ENCODE peak calls at places on chromosomes 4 and X, in seven cellular contexts. One of them, this sample, is unnamed.

GRCh38 chr4:89509708-89510269 is 202.2 kb upstream of the GPRIN3 start:
- DNase-seq in MCF 10A: peak; percentile 97
- DNase-seq in nephron progenitor cell: no peak
- DNase-seq in chondrocyte: no peak
- DNase-seq in ascending aorta: no peak
- DNase-seq in cardiac muscle cell: peak; percentile 92
- DNase-seq in H1: no peak
- DNase-seq in this sample: no peak

GRCh38 chrX:150334100-150334499 is 29.0 kb upstream of the MAMLD1 start:
- DNase-seq in MCF 10A: no peak
- DNase-seq in nephron progenitor cell: no peak
- DNase-seq in chondrocyte: no peak
- DNase-seq in ascending aorta: no peak
- DNase-seq in cardiac muscle cell: peak; percentile 28
- DNase-seq in H1: no peak
- DNase-seq in this sample: no peak

GRCh38 chr4:14562901-14563300 is 439.4 kb upstream of the CPEB2 start:
- DNase-seq in MCF 10A: no peak
- DNase-seq in nephron progenitor cell: no peak
- DNase-seq in chondrocyte: no peak
- DNase-seq in ascending aorta: no peak
- DNase-seq in cardiac muscle cell: no peak
- DNase-seq in H1: no peak
- DNase-seq in this sample: no peak

GRCh38 chrX:140157611-140158010 is 192.3 kb upstream of the CXorf66 start:
- DNase-seq in MCF 10A: peak; percentile 70
- DNase-seq in nephron progenitor cell: no peak
- DNase-seq in chondrocyte: no peak
- DNase-seq in ascending aorta: no peak
- DNase-seq in cardiac muscle cell: peak; percentile 73
- DNase-seq in H1: no peak
- DNase-seq in this sample: no peak

GRCh38 chrX:2928127-2928582 is 984 bp downstream of the ARSD start:
- DNase-seq in MCF 10A: no peak
- DNase-seq in nephron progenitor cell: peak; percentile 69
- DNase-seq in chondrocyte: no peak
- DNase-seq in ascending aorta: no peak
- DNase-seq in cardiac muscle cell: peak; percentile 80
- DNase-seq in H1: peak; percentile 38
- DNase-seq in this sample: peak; percentile 15

GRCh38 chrX:104270916-104271512 is 16.3 kb upstream of the ESX1 start:
- DNase-seq in MCF 10A: peak; percentile 68
- DNase-seq in nephron progenitor cell: peak; percentile 49
- DNase-seq in chondrocyte: no peak
- DNase-seq in ascending aorta: peak; percentile 70
- DNase-seq in cardiac muscle cell: peak; percentile 46
- DNase-seq in H1: no peak
- DNase-seq in this sample: peak; percentile 35

GRCh38 chrX:105829006-105829405 is 6.7 kb downstream of the NRK start:
- DNase-seq in MCF 10A: no peak
- DNase-seq in nephron progenitor cell: no peak
- DNase-seq in chondrocyte: no peak
- DNase-seq in ascending aorta: no peak
- DNase-seq in cardiac muscle cell: no peak
- DNase-seq in H1: no peak
- DNase-seq in this sample: no peak

GRCh38 chrX:118272237-118272636 is 73.7 kb upstream of the WDR44 start:
- DNase-seq in MCF 10A: peak; percentile 42
- DNase-seq in nephron progenitor cell: no peak
- DNase-seq in chondrocyte: no peak
- DNase-seq in ascending aorta: no peak
- DNase-seq in cardiac muscle cell: peak; percentile 46
- DNase-seq in H1: no peak
- DNase-seq in this sample: no peak

GRCh38 chr4:26334366-26334765 is 13.6 kb downstream of the RBPJ start:
- DNase-seq in MCF 10A: no peak
- DNase-seq in nephron progenitor cell: no peak
- DNase-seq in chondrocyte: no peak
- DNase-seq in ascending aorta: no peak
- DNase-seq in cardiac muscle cell: no peak
- DNase-seq in H1: no peak
- DNase-seq in this sample: no peak

GRCh38 chr4:66639361-66639760 is 905.9 kb downstream of the CENPC start:
- DNase-seq in MCF 10A: no peak
- DNase-seq in nephron progenitor cell: no peak
- DNase-seq in chondrocyte: no peak
- DNase-seq in ascending aorta: no peak
- DNase-seq in cardiac muscle cell: peak; percentile 38
- DNase-seq in H1: no peak
- DNase-seq in this sample: no peak

GRCh38 chr4:172202480-172203076 is 389.4 kb downstream of the GALNTL6 start:
- DNase-seq in MCF 10A: peak; percentile 38
- DNase-seq in nephron progenitor cell: no peak
- DNase-seq in chondrocyte: no peak
- DNase-seq in ascending aorta: no peak
- DNase-seq in cardiac muscle cell: peak; percentile 32
- DNase-seq in H1: no peak
- DNase-seq in this sample: peak; percentile 16

GRCh38 chr4:43763029-43763610 is 685.5 kb downstream of the KCTD8 start:
- DNase-seq in MCF 10A: peak; percentile 34
- DNase-seq in nephron progenitor cell: peak; percentile 11
- DNase-seq in chondrocyte: no peak
- DNase-seq in ascending aorta: no peak
- DNase-seq in cardiac muscle cell: no peak
- DNase-seq in H1: no peak
- DNase-seq in this sample: no peak

GRCh38 chr4:20313237-20314030 is 61.7 kb downstream of the SLIT2 start:
- DNase-seq in MCF 10A: no peak
- DNase-seq in nephron progenitor cell: peak; percentile 55
- DNase-seq in chondrocyte: no peak
- DNase-seq in ascending aorta: no peak
- DNase-seq in cardiac muscle cell: peak; percentile 47
- DNase-seq in H1: peak; percentile 53
- DNase-seq in this sample: peak; percentile 65

GRCh38 chr4:21202959-21203358 is 502.7 kb downstream of the PACRGL start:
- DNase-seq in MCF 10A: peak; percentile 93
- DNase-seq in nephron progenitor cell: no peak
- DNase-seq in chondrocyte: no peak
- DNase-seq in ascending aorta: no peak
- DNase-seq in cardiac muscle cell: no peak
- DNase-seq in H1: no peak
- DNase-seq in this sample: no peak

DNA sequence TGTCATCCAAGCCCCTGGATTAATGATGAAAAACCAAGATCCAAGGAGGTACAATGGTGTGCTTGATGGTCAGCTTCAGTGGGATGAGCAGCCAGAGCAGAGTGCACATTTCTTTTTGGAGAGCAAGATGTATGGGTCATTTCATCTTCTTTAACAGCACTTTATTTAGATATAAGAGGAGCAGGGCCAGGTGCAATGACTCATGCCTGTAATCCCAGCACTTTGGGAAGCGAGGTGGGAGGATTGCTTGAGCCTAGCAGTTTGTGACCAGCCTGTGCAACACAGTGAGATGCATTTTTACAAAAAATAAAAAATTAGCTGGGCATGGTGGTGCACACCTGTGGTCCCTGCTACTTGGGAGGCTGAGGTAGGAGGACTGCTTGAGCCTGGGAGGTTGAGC is 45.3 kb upstream of the MAP3K15 start:
- DNase-seq in MCF 10A: peak; percentile 8
- DNase-seq in nephron progenitor cell: no peak
- DNase-seq in chondrocyte: no peak
- DNase-seq in ascending aorta: no peak
- DNase-seq in cardiac muscle cell: no peak
- DNase-seq in H1: no peak
- DNase-seq in this sample: no peak
- TF ChIP-seq CTCF in MCF 10A: no peak
- TF ChIP-seq CTCF in nephron progenitor cell: no peak
- TF ChIP-seq CTCF in chondrocyte: no peak
- TF ChIP-seq CTCF in ascending aorta: no peak
- TF ChIP-seq CTCF in cardiac muscle cell: no peak
- TF ChIP-seq CTCF in H1: no peak
- TF ChIP-seq CTCF in this sample: no peak

DNA sequence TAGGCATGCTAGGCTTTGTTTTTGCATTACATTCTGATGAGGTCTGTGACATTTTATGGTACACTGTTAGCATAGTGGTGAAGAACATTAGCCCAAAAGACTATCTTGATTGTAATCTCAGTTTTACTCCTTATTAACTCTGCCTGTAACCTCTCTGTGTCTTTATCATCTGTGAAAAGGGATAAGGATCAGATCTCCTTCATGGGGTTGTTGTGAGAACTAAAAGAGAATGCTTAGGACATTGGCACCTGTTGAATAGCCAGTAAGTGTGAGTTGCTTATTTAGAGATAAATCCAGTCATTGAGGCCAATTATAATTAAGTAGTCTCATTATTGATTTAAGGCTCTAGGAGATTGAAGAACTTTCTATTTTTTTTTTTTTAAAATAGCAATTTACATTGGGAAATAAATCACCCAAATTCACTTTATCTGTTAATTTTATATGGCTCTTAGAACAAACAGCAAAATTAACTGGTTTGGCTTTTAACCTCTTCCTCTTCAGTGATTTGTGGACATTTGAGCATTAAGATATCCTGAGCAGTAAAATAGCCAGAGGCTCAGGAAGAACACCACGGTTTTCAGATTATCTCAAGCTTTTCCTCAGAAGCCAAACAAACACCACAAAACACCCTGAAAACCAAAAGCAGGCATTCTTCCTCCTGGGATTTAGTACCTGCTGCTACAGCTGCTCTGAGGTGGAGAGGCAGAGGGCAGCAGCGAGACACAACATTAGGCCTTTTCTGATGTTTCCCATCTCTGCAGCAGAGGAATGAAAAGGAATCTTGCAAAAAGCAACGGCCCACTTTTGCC is 192.9 kb downstream of the ARHGAP10 start:
- DNase-seq in MCF 10A: peak; percentile 40
- DNase-seq in nephron progenitor cell: peak; percentile 33
- DNase-seq in chondrocyte: no peak
- DNase-seq in ascending aorta: no peak
- DNase-seq in cardiac muscle cell: peak; percentile 55
- DNase-seq in H1: peak; percentile 13
- DNase-seq in this sample: peak; percentile 53
- TF ChIP-seq CTCF in MCF 10A: peak; percentile 36
- TF ChIP-seq CTCF in nephron progenitor cell: peak; percentile 42
- TF ChIP-seq CTCF in chondrocyte: peak; percentile 72
- TF ChIP-seq CTCF in ascending aorta: no peak
- TF ChIP-seq CTCF in cardiac muscle cell: peak; percentile 62
- TF ChIP-seq CTCF in H1: peak; percentile 62
- TF ChIP-seq CTCF in this sample: peak; percentile 75

GRCh38 chr4:144663852-144664488 is 18.0 kb downstream of the HHIP start:
- DNase-seq in MCF 10A: no peak
- DNase-seq in nephron progenitor cell: no peak
- DNase-seq in chondrocyte: no peak
- DNase-seq in ascending aorta: no peak
- DNase-seq in cardiac muscle cell: no peak
- DNase-seq in H1: no peak
- DNase-seq in this sample: no peak

GRCh38 chr4:144670776-144671175 is 24.8 kb downstream of the HHIP start:
- DNase-seq in MCF 10A: no peak
- DNase-seq in nephron progenitor cell: no peak
- DNase-seq in chondrocyte: no peak
- DNase-seq in ascending aorta: no peak
- DNase-seq in cardiac muscle cell: no peak
- DNase-seq in H1: no peak
- DNase-seq in this sample: no peak

GRCh38 chr4:144666539-144667175 is 20.7 kb downstream of the HHIP start:
- DNase-seq in MCF 10A: peak; percentile 45
- DNase-seq in nephron progenitor cell: no peak
- DNase-seq in chondrocyte: no peak
- DNase-seq in ascending aorta: no peak
- DNase-seq in cardiac muscle cell: peak; percentile 49
- DNase-seq in H1: no peak
- DNase-seq in this sample: no peak

DNA sequence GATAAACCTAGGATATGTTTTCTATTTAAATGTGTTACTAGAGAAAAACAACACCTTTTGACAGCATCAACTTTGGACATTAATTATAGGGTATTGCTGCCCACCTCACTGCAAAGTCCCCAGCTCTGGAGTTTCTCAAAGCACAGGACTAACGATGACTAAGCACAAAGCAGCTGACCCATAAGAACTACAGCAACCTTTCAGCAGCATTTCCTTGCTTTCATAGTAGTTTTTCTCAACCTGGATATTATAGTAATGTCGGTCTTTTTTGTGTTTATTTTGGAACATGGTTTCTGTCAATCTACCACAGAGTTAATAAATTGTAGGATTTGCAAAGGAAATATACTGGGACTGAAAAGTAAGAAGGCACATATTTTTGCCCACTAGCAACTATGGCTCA is 21.5 kb downstream of the HHIP start:
- DNase-seq in MCF 10A: peak; percentile 15
- DNase-seq in nephron progenitor cell: no peak
- DNase-seq in chondrocyte: no peak
- DNase-seq in ascending aorta: no peak
- DNase-seq in cardiac muscle cell: peak; percentile 32
- DNase-seq in H1: no peak
- DNase-seq in this sample: no peak
- TF ChIP-seq CTCF in MCF 10A: no peak
- TF ChIP-seq CTCF in nephron progenitor cell: no peak
- TF ChIP-seq CTCF in chondrocyte: no peak
- TF ChIP-seq CTCF in ascending aorta: no peak
- TF ChIP-seq CTCF in cardiac muscle cell: no peak
- TF ChIP-seq CTCF in H1: no peak
- TF ChIP-seq CTCF in this sample: no peak

DNA sequence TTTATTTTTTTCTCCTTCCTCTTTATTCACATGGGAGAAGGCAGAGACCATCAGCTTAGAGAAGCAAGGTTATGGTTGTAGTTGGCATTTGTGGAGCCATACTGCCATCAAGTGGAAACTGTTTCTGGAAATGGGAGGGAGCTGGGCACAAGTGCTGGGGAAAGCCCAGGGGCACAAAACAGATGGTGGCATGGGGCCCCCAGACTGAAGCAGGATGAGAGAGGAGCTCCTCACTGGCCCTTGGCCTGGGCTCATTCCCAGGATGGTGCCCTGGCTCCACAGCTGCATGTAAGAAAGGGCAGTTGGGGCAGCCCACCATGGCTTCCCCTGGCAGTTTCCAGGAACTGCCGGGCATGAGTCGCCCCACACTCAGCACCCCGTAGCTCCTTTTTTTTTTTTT is 59.2 kb downstream of the NBDY start:
- DNase-seq in MCF 10A: no peak
- DNase-seq in nephron progenitor cell: no peak
- DNase-seq in chondrocyte: peak; percentile 54
- DNase-seq in ascending aorta: peak; percentile 50
- DNase-seq in cardiac muscle cell: no peak
- DNase-seq in H1: no peak
- DNase-seq in this sample: no peak
- TF ChIP-seq CTCF in MCF 10A: no peak
- TF ChIP-seq CTCF in nephron progenitor cell: no peak
- TF ChIP-seq CTCF in chondrocyte: no peak
- TF ChIP-seq CTCF in ascending aorta: no peak
- TF ChIP-seq CTCF in cardiac muscle cell: no peak
- TF ChIP-seq CTCF in H1: no peak
- TF ChIP-seq CTCF in this sample: no peak

This sample was measured in BE2C.